ENCODE peak calls at places on chromosomes 11 and 22, in eight cellular contexts. One of them, this sample, is unnamed.

GRCh38 chr11:59102259-59102765 is 4.7 kb upstream of the FAM111B start:
- DNase-seq in adipocyte: peak; percentile 63
- DNase-seq in AG04450: no peak
- DNase-seq in AG10803: peak; percentile 32
- DNase-seq in CD8-positive, alpha-beta T cell: peak; percentile 28
- DNase-seq in A549: peak; percentile 57
- DNase-seq in epithelial cell of esophagus: peak; percentile 62
- DNase-seq in fibroblast of mammary gland: peak; percentile 46
- DNase-seq in this sample: peak; percentile 32

GRCh38 chr11:122192634-122193245 is 76.7 kb upstream of the BLID start:
- DNase-seq in adipocyte: peak; percentile 71
- DNase-seq in AG04450: no peak
- DNase-seq in AG10803: peak; percentile 63
- DNase-seq in CD8-positive, alpha-beta T cell: no peak
- DNase-seq in A549: no peak
- DNase-seq in epithelial cell of esophagus: no peak
- DNase-seq in fibroblast of mammary gland: peak; percentile 82
- DNase-seq in this sample: no peak

GRCh38 chr22:37336474-37337028 is 54.2 kb downstream of the CYTH4 start:
- DNase-seq in adipocyte: no peak
- DNase-seq in AG04450: no peak
- DNase-seq in AG10803: no peak
- DNase-seq in CD8-positive, alpha-beta T cell: no peak
- DNase-seq in A549: no peak
- DNase-seq in epithelial cell of esophagus: no peak
- DNase-seq in fibroblast of mammary gland: no peak
- DNase-seq in this sample: no peak

GRCh38 chr11:829116-829945 is 1.6 kb downstream of the CRACR2B start:
- DNase-seq in adipocyte: no peak
- DNase-seq in AG04450: no peak
- DNase-seq in AG10803: no peak
- DNase-seq in CD8-positive, alpha-beta T cell: no peak
- DNase-seq in A549: no peak
- DNase-seq in epithelial cell of esophagus: no peak
- DNase-seq in fibroblast of mammary gland: no peak
- DNase-seq in this sample: no peak

GRCh38 chr22:42282252-42282942 is 11.9 kb upstream of the TCF20 start:
- DNase-seq in adipocyte: no peak
- DNase-seq in AG04450: no peak
- DNase-seq in AG10803: no peak
- DNase-seq in CD8-positive, alpha-beta T cell: no peak
- DNase-seq in A549: no peak
- DNase-seq in epithelial cell of esophagus: no peak
- DNase-seq in fibroblast of mammary gland: no peak
- DNase-seq in this sample: no peak

GRCh38 chr11:3135491-3136440 is 29.3 kb downstream of the OSBPL5 start:
- DNase-seq in adipocyte: no peak
- DNase-seq in AG04450: no peak
- DNase-seq in AG10803: no peak
- DNase-seq in CD8-positive, alpha-beta T cell: no peak
- DNase-seq in A549: no peak
- DNase-seq in epithelial cell of esophagus: no peak
- DNase-seq in fibroblast of mammary gland: no peak
- DNase-seq in this sample: no peak

GRCh38 chr22:48699531-48699930 is 1128.1 kb downstream of the BRD1 start:
- DNase-seq in adipocyte: no peak
- DNase-seq in AG04450: no peak
- DNase-seq in AG10803: no peak
- DNase-seq in CD8-positive, alpha-beta T cell: no peak
- DNase-seq in A549: no peak
- DNase-seq in epithelial cell of esophagus: no peak
- DNase-seq in fibroblast of mammary gland: no peak
- DNase-seq in this sample: no peak

GRCh38 chr11:66119348-66120133 is 49.5 kb downstream of the PACS1 start:
- DNase-seq in adipocyte: peak; percentile 68
- DNase-seq in AG04450: no peak
- DNase-seq in AG10803: peak; percentile 75
- DNase-seq in CD8-positive, alpha-beta T cell: no peak
- DNase-seq in A549: peak; percentile 60
- DNase-seq in epithelial cell of esophagus: peak; percentile 87
- DNase-seq in fibroblast of mammary gland: peak; percentile 94
- DNase-seq in this sample: no peak

GRCh38 chr22:43861529-43861928 is 784 bp downstream of the SULT4A1 start:
- DNase-seq in adipocyte: no peak
- DNase-seq in AG04450: no peak
- DNase-seq in AG10803: no peak
- DNase-seq in CD8-positive, alpha-beta T cell: no peak
- DNase-seq in A549: no peak
- DNase-seq in epithelial cell of esophagus: no peak
- DNase-seq in fibroblast of mammary gland: peak; percentile 19
- DNase-seq in this sample: no peak

GRCh38 chr22:43862882-43863202 is 529 bp upstream of the SULT4A1 start:
- DNase-seq in adipocyte: no peak
- DNase-seq in AG04450: no peak
- DNase-seq in AG10803: no peak
- DNase-seq in CD8-positive, alpha-beta T cell: no peak
- DNase-seq in A549: no peak
- DNase-seq in epithelial cell of esophagus: no peak
- DNase-seq in fibroblast of mammary gland: no peak
- DNase-seq in this sample: no peak

GRCh38 chr22:43860831-43861230 is 1.5 kb downstream of the SULT4A1 start:
- DNase-seq in adipocyte: no peak
- DNase-seq in AG04450: no peak
- DNase-seq in AG10803: no peak
- DNase-seq in CD8-positive, alpha-beta T cell: no peak
- DNase-seq in A549: no peak
- DNase-seq in epithelial cell of esophagus: no peak
- DNase-seq in fibroblast of mammary gland: no peak
- DNase-seq in this sample: no peak

GRCh38 chr22:43860126-43860525 is 2.2 kb downstream of the SULT4A1 start:
- DNase-seq in adipocyte: no peak
- DNase-seq in AG04450: no peak
- DNase-seq in AG10803: no peak
- DNase-seq in CD8-positive, alpha-beta T cell: no peak
- DNase-seq in A549: no peak
- DNase-seq in epithelial cell of esophagus: no peak
- DNase-seq in fibroblast of mammary gland: no peak
- DNase-seq in this sample: no peak

DNA sequence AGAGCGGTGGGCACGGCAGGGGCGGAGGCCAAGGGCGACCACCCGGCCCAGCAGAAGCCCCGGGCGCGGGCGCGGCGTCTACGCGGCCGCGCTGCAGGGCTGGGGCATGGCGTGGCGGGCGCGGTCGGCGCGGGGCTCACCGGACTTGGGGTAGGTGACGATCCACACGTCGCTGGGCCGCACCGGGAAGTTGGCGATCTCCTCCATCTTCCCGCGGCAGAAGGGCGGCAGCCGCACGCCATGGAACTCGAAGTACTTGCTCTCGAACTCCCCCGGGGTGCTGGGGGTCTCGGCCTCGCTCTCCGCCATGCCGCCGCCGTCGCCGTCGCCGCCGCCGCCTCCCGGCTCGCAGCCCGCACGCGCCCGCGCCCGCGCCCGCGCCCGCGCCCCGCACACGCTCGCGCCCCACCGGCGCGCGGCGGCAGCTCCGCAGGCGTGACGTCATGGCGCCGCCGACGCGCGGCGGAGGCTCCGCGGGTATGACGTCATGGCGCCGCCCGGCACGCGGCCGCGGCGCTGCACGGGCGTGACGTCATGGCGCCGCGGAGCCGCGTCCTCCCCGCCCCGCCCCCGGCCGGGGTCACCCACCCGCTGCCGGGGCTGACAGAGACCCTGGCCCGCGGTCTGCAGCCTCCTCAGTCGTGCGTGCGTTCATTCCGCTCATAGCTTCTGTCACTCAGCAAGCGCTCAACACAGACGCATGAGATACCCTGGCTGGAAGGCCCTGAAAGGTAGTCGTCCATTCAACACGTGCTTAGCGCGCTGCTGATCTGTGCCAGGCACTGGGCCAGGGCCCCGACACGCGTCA is at the start of gene SULT4A1:
- DNase-seq in adipocyte: peak; percentile 9
- DNase-seq in AG04450: no peak
- DNase-seq in AG10803: no peak
- DNase-seq in CD8-positive, alpha-beta T cell: no peak
- DNase-seq in A549: no peak
- DNase-seq in epithelial cell of esophagus: peak; percentile 30
- DNase-seq in fibroblast of mammary gland: peak; percentile 24
- DNase-seq in this sample: no peak
- H3K4me3 ChIP-seq in adipocyte: peak within 1 kb of the TSS; percentile 50
- H3K4me3 ChIP-seq in AG04450: peak within 1 kb of the TSS; percentile 43
- H3K4me3 ChIP-seq in AG10803: peak within 1 kb of the TSS; percentile 31
- H3K4me3 ChIP-seq in CD8-positive, alpha-beta T cell: no peak within 1 kb of the TSS
- H3K4me3 ChIP-seq in A549: peak within 1 kb of the TSS; percentile 23
- H3K4me3 ChIP-seq in epithelial cell of esophagus: peak within 1 kb of the TSS; percentile 36
- H3K4me3 ChIP-seq in fibroblast of mammary gland: peak within 1 kb of the TSS; percentile 12
- H3K4me3 ChIP-seq in this sample: no peak within 1 kb of the TSS

DNA sequence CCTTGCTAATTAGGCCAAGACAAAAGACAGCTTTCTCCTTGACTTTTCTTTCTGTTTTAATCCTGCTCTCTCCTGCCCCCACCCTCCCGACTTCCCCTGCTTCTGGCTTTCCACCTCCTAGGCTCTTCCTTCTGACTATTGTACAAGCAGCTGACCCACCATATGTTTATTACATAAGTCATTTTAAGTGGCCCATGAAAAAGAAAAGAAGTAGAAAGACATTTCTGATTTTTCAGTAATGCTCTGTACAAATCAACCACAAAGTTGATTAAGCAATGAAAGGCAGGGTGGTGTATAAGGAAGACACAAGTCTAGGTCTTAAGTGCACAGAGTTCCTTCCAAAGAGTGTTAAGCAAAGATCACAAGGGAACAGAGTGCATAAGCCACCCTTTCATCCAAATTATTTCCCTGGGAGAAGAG is 18.2 kb downstream of the JAML start:
- DNase-seq in adipocyte: no peak
- DNase-seq in AG04450: no peak
- DNase-seq in AG10803: no peak
- DNase-seq in CD8-positive, alpha-beta T cell: no peak
- DNase-seq in A549: no peak
- DNase-seq in epithelial cell of esophagus: no peak
- DNase-seq in fibroblast of mammary gland: no peak
- DNase-seq in this sample: no peak
- H3K4me3 ChIP-seq in adipocyte: no peak overlapping the region
- H3K4me3 ChIP-seq in AG04450: no peak overlapping the region
- H3K4me3 ChIP-seq in AG10803: no peak overlapping the region
- H3K4me3 ChIP-seq in CD8-positive, alpha-beta T cell: no peak overlapping the region
- H3K4me3 ChIP-seq in A549: no peak overlapping the region
- H3K4me3 ChIP-seq in epithelial cell of esophagus: no peak overlapping the region
- H3K4me3 ChIP-seq in fibroblast of mammary gland: no peak overlapping the region
- H3K4me3 ChIP-seq in this sample: no peak overlapping the region

GRCh38 chr11:11738370-11738769 is 103.4 kb upstream of the USP47 start:
- DNase-seq in adipocyte: no peak
- DNase-seq in AG04450: no peak
- DNase-seq in AG10803: no peak
- DNase-seq in CD8-positive, alpha-beta T cell: no peak
- DNase-seq in A549: no peak
- DNase-seq in epithelial cell of esophagus: no peak
- DNase-seq in fibroblast of mammary gland: no peak
- DNase-seq in this sample: no peak

GRCh38 chr11:11735586-11735985 is 106.2 kb upstream of the USP47 start:
- DNase-seq in adipocyte: no peak
- DNase-seq in AG04450: no peak
- DNase-seq in AG10803: no peak
- DNase-seq in CD8-positive, alpha-beta T cell: no peak
- DNase-seq in A549: no peak
- DNase-seq in epithelial cell of esophagus: no peak
- DNase-seq in fibroblast of mammary gland: no peak
- DNase-seq in this sample: no peak

GRCh38 chr11:11743216-11743615 is 98.6 kb upstream of the USP47 start:
- DNase-seq in adipocyte: no peak
- DNase-seq in AG04450: no peak
- DNase-seq in AG10803: no peak
- DNase-seq in CD8-positive, alpha-beta T cell: no peak
- DNase-seq in A549: no peak
- DNase-seq in epithelial cell of esophagus: no peak
- DNase-seq in fibroblast of mammary gland: no peak
- DNase-seq in this sample: no peak

GRCh38 chr11:11742486-11742885 is 99.3 kb upstream of the USP47 start:
- DNase-seq in adipocyte: no peak
- DNase-seq in AG04450: no peak
- DNase-seq in AG10803: no peak
- DNase-seq in CD8-positive, alpha-beta T cell: no peak
- DNase-seq in A549: no peak
- DNase-seq in epithelial cell of esophagus: no peak
- DNase-seq in fibroblast of mammary gland: no peak
- DNase-seq in this sample: no peak

DNA sequence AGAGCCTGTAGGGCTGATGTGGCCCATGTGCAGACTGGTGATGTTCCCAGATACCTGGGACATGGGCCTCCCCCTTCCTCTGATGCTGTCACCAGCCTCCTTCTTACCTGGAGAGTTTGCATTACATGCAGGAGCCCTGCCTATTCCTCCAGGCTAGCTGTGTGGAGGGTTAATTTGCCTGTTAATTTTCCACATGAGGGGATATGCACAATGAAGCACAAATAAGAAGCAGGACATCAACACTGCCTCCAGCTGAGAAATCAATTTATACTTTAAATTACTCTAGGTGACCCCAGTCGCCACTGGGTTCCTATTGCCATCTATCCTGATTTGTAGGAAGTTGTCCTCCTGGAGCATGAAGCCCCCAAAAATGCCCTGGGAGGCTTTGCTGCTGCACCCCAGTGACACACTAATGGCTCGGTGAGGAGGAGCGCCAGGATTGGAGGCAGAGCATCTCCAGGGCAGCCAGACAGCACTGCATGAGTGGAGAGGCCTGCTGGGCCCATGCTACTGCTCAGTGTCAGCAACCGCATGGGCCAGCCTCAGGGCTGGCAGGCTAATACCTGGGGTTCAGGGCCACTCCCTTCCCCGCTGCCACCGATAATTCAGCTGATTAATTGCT is 101.6 kb upstream of the USP47 start:
- DNase-seq in adipocyte: no peak
- DNase-seq in AG04450: no peak
- DNase-seq in AG10803: no peak
- DNase-seq in CD8-positive, alpha-beta T cell: no peak
- DNase-seq in A549: no peak
- DNase-seq in epithelial cell of esophagus: no peak
- DNase-seq in fibroblast of mammary gland: no peak
- DNase-seq in this sample: no peak
- H3K4me3 ChIP-seq in adipocyte: no peak overlapping the region
- H3K4me3 ChIP-seq in AG04450: no peak overlapping the region
- H3K4me3 ChIP-seq in AG10803: no peak overlapping the region
- H3K4me3 ChIP-seq in CD8-positive, alpha-beta T cell: no peak overlapping the region
- H3K4me3 ChIP-seq in A549: no peak overlapping the region
- H3K4me3 ChIP-seq in epithelial cell of esophagus: no peak overlapping the region
- H3K4me3 ChIP-seq in fibroblast of mammary gland: no peak overlapping the region
- H3K4me3 ChIP-seq in this sample: no peak overlapping the region

DNA sequence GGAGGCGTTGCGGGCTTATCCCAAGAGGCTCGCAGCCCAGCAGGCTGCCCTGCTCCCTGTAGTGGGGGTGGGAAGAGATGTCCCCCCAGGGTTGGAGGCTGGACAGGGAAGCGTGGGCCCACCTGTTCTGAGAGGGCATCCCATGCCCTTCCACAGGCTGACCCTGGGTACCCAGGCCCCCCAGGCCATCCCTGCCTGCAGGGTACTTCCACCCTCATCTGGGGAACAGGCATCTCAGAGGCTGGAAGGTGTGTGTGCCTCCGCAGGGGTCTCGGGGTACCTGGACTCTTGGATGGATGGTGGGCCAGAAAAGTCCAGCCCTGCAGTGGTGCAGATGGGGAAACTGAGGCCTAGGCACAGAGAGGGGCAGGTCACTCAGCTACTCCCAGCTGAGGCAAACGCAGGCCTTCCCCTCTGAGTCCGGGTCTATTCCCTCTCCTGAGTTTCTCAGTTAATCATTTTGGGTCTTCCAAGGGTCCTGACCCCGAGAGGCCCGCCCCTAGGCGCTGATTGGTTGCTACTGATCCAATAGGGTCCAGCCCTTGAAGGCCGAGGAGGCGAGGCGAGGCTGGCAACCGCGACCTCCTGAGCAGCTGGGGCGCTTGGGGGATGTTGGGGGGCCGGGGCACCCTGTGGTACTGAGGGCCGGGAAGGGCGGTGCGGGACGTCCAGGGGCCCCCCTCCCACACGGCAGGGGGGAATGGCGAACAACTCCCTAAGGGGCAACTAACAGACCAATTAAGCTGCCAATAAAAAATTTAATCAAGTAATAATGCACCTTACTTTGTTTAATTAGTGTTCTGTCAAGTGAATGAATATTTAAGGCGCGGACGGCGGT is 23.8 kb downstream of the FLRT1 start:
- DNase-seq in adipocyte: no peak
- DNase-seq in AG04450: no peak
- DNase-seq in AG10803: no peak
- DNase-seq in CD8-positive, alpha-beta T cell: no peak
- DNase-seq in A549: no peak
- DNase-seq in epithelial cell of esophagus: no peak
- DNase-seq in fibroblast of mammary gland: no peak
- DNase-seq in this sample: no peak
- H3K4me3 ChIP-seq in adipocyte: no peak overlapping the region
- H3K4me3 ChIP-seq in AG04450: no peak overlapping the region
- H3K4me3 ChIP-seq in AG10803: no peak overlapping the region
- H3K4me3 ChIP-seq in CD8-positive, alpha-beta T cell: no peak overlapping the region
- H3K4me3 ChIP-seq in A549: no peak overlapping the region
- H3K4me3 ChIP-seq in epithelial cell of esophagus: no peak overlapping the region
- H3K4me3 ChIP-seq in fibroblast of mammary gland: no peak overlapping the region
- H3K4me3 ChIP-seq in this sample: no peak overlapping the region

This sample was measured in CD4-positive, alpha-beta memory T cell.